ENCODE peak calls at places on chromosome 16, in ten cellular contexts. One of them, this sample, is unnamed.

GRCh38 chr16:57752203-57752580 is 16.6 kb downstream of the KATNB1 start:
- ATAC-seq in left cardiac atrium: no peak
- ATAC-seq in natural killer cell: no peak
- ATAC-seq in sciatic nerve: no peak
- ATAC-seq in heart left ventricle: no peak
- ATAC-seq in lower lobe of right lung: no peak
- ATAC-seq in Right ventricle myocardium superior: no peak
- ATAC-seq in activated CD8-positive, alpha-beta T cell treated with anti-CD3 and anti-CD28 coated beads for 36 hours: no peak
- ATAC-seq in activated naive CD4-positive, alpha-beta T cell treated with anti-CD3 and anti-CD28 coated beads, Interleukin-2, amount 50 U/mL, for 72 hours: no peak
- ATAC-seq in Right ventricle myocardium inferior: no peak
- ATAC-seq in this sample: no peak

GRCh38 chr16:31508706-31509523 is 724 bp upstream of the RUSF1 start:
- ATAC-seq in left cardiac atrium: peak
- ATAC-seq in natural killer cell: no peak
- ATAC-seq in sciatic nerve: peak
- ATAC-seq in heart left ventricle: no peak
- ATAC-seq in lower lobe of right lung: peak
- ATAC-seq in Right ventricle myocardium superior: peak
- ATAC-seq in activated CD8-positive, alpha-beta T cell treated with anti-CD3 and anti-CD28 coated beads for 36 hours: no peak
- ATAC-seq in activated naive CD4-positive, alpha-beta T cell treated with anti-CD3 and anti-CD28 coated beads, Interleukin-2, amount 50 U/mL, for 72 hours: no peak
- ATAC-seq in Right ventricle myocardium inferior: peak
- ATAC-seq in this sample: peak

GRCh38 chr16:67781548-67781921 is 24.8 kb downstream of the RANBP10 start:
- ATAC-seq in left cardiac atrium: no peak
- ATAC-seq in natural killer cell: peak
- ATAC-seq in sciatic nerve: no peak
- ATAC-seq in heart left ventricle: peak
- ATAC-seq in lower lobe of right lung: no peak
- ATAC-seq in Right ventricle myocardium superior: peak
- ATAC-seq in activated CD8-positive, alpha-beta T cell treated with anti-CD3 and anti-CD28 coated beads for 36 hours: peak
- ATAC-seq in activated naive CD4-positive, alpha-beta T cell treated with anti-CD3 and anti-CD28 coated beads, Interleukin-2, amount 50 U/mL, for 72 hours: peak
- ATAC-seq in Right ventricle myocardium inferior: no peak
- ATAC-seq in this sample: no peak

GRCh38 chr16:86379505-86379846 is 130.9 kb upstream of the FOXF1 start:
- ATAC-seq in left cardiac atrium: no peak
- ATAC-seq in natural killer cell: no peak
- ATAC-seq in sciatic nerve: no peak
- ATAC-seq in heart left ventricle: no peak
- ATAC-seq in lower lobe of right lung: no peak
- ATAC-seq in Right ventricle myocardium superior: no peak
- ATAC-seq in activated CD8-positive, alpha-beta T cell treated with anti-CD3 and anti-CD28 coated beads for 36 hours: no peak
- ATAC-seq in activated naive CD4-positive, alpha-beta T cell treated with anti-CD3 and anti-CD28 coated beads, Interleukin-2, amount 50 U/mL, for 72 hours: no peak
- ATAC-seq in Right ventricle myocardium inferior: no peak
- ATAC-seq in this sample: no peak

GRCh38 chr16:66475232-66475631 is 48.1 kb downstream of the BEAN1 start:
- ATAC-seq in left cardiac atrium: no peak
- ATAC-seq in natural killer cell: no peak
- ATAC-seq in sciatic nerve: no peak
- ATAC-seq in heart left ventricle: no peak
- ATAC-seq in lower lobe of right lung: no peak
- ATAC-seq in Right ventricle myocardium superior: no peak
- ATAC-seq in activated CD8-positive, alpha-beta T cell treated with anti-CD3 and anti-CD28 coated beads for 36 hours: no peak
- ATAC-seq in activated naive CD4-positive, alpha-beta T cell treated with anti-CD3 and anti-CD28 coated beads, Interleukin-2, amount 50 U/mL, for 72 hours: no peak
- ATAC-seq in Right ventricle myocardium inferior: no peak
- ATAC-seq in this sample: no peak

GRCh38 chr16:20411055-20411454 is 1.7 kb downstream of the ACSM5 start:
- ATAC-seq in left cardiac atrium: no peak
- ATAC-seq in natural killer cell: no peak
- ATAC-seq in sciatic nerve: no peak
- ATAC-seq in heart left ventricle: no peak
- ATAC-seq in lower lobe of right lung: no peak
- ATAC-seq in Right ventricle myocardium superior: no peak
- ATAC-seq in activated CD8-positive, alpha-beta T cell treated with anti-CD3 and anti-CD28 coated beads for 36 hours: no peak
- ATAC-seq in activated naive CD4-positive, alpha-beta T cell treated with anti-CD3 and anti-CD28 coated beads, Interleukin-2, amount 50 U/mL, for 72 hours: no peak
- ATAC-seq in Right ventricle myocardium inferior: no peak
- ATAC-seq in this sample: no peak

GRCh38 chr16:660132-660458 is 7.8 kb upstream of the RHOT2 start:
- ATAC-seq in left cardiac atrium: no peak
- ATAC-seq in natural killer cell: no peak
- ATAC-seq in sciatic nerve: no peak
- ATAC-seq in heart left ventricle: peak
- ATAC-seq in lower lobe of right lung: no peak
- ATAC-seq in Right ventricle myocardium superior: no peak
- ATAC-seq in activated CD8-positive, alpha-beta T cell treated with anti-CD3 and anti-CD28 coated beads for 36 hours: no peak
- ATAC-seq in activated naive CD4-positive, alpha-beta T cell treated with anti-CD3 and anti-CD28 coated beads, Interleukin-2, amount 50 U/mL, for 72 hours: no peak
- ATAC-seq in Right ventricle myocardium inferior: no peak
- ATAC-seq in this sample: no peak

GRCh38 chr16:66188786-66189725 is 177.4 kb upstream of the CDH5 start:
- ATAC-seq in left cardiac atrium: peak
- ATAC-seq in natural killer cell: no peak
- ATAC-seq in sciatic nerve: peak
- ATAC-seq in heart left ventricle: no peak
- ATAC-seq in lower lobe of right lung: no peak
- ATAC-seq in Right ventricle myocardium superior: no peak
- ATAC-seq in activated CD8-positive, alpha-beta T cell treated with anti-CD3 and anti-CD28 coated beads for 36 hours: no peak
- ATAC-seq in activated naive CD4-positive, alpha-beta T cell treated with anti-CD3 and anti-CD28 coated beads, Interleukin-2, amount 50 U/mL, for 72 hours: no peak
- ATAC-seq in Right ventricle myocardium inferior: no peak
- ATAC-seq in this sample: no peak

GRCh38 chr16:64947651-64948050 is 174.2 kb downstream of the CDH11 start:
- ATAC-seq in left cardiac atrium: no peak
- ATAC-seq in natural killer cell: no peak
- ATAC-seq in sciatic nerve: no peak
- ATAC-seq in heart left ventricle: no peak
- ATAC-seq in lower lobe of right lung: no peak
- ATAC-seq in Right ventricle myocardium superior: no peak
- ATAC-seq in activated CD8-positive, alpha-beta T cell treated with anti-CD3 and anti-CD28 coated beads for 36 hours: no peak
- ATAC-seq in activated naive CD4-positive, alpha-beta T cell treated with anti-CD3 and anti-CD28 coated beads, Interleukin-2, amount 50 U/mL, for 72 hours: no peak
- ATAC-seq in Right ventricle myocardium inferior: no peak
- ATAC-seq in this sample: no peak

GRCh38 chr16:89066746-89067145 is 26.9 kb upstream of the ACSF3 start:
- ATAC-seq in left cardiac atrium: no peak
- ATAC-seq in natural killer cell: no peak
- ATAC-seq in sciatic nerve: no peak
- ATAC-seq in heart left ventricle: no peak
- ATAC-seq in lower lobe of right lung: peak
- ATAC-seq in Right ventricle myocardium superior: no peak
- ATAC-seq in activated CD8-positive, alpha-beta T cell treated with anti-CD3 and anti-CD28 coated beads for 36 hours: no peak
- ATAC-seq in activated naive CD4-positive, alpha-beta T cell treated with anti-CD3 and anti-CD28 coated beads, Interleukin-2, amount 50 U/mL, for 72 hours: no peak
- ATAC-seq in Right ventricle myocardium inferior: no peak
- ATAC-seq in this sample: no peak

GRCh38 chr16:407253-407652 is 5.6 kb downstream of the DECR2 start:
- ATAC-seq in left cardiac atrium: no peak
- ATAC-seq in natural killer cell: no peak
- ATAC-seq in sciatic nerve: no peak
- ATAC-seq in heart left ventricle: no peak
- ATAC-seq in lower lobe of right lung: no peak
- ATAC-seq in Right ventricle myocardium superior: no peak
- ATAC-seq in activated CD8-positive, alpha-beta T cell treated with anti-CD3 and anti-CD28 coated beads for 36 hours: no peak
- ATAC-seq in activated naive CD4-positive, alpha-beta T cell treated with anti-CD3 and anti-CD28 coated beads, Interleukin-2, amount 50 U/mL, for 72 hours: no peak
- ATAC-seq in Right ventricle myocardium inferior: no peak
- ATAC-seq in this sample: no peak

GRCh38 chr16:71623597-71623996 is 2.4 kb upstream of the MARVELD3 start:
- ATAC-seq in left cardiac atrium: no peak
- ATAC-seq in natural killer cell: no peak
- ATAC-seq in sciatic nerve: no peak
- ATAC-seq in heart left ventricle: no peak
- ATAC-seq in lower lobe of right lung: no peak
- ATAC-seq in Right ventricle myocardium superior: no peak
- ATAC-seq in activated CD8-positive, alpha-beta T cell treated with anti-CD3 and anti-CD28 coated beads for 36 hours: no peak
- ATAC-seq in activated naive CD4-positive, alpha-beta T cell treated with anti-CD3 and anti-CD28 coated beads, Interleukin-2, amount 50 U/mL, for 72 hours: no peak
- ATAC-seq in Right ventricle myocardium inferior: no peak
- ATAC-seq in this sample: no peak

GRCh38 chr16:26795184-26795583 is 271.5 kb upstream of the C16orf82 start:
- ATAC-seq in left cardiac atrium: no peak
- ATAC-seq in natural killer cell: no peak
- ATAC-seq in sciatic nerve: no peak
- ATAC-seq in heart left ventricle: no peak
- ATAC-seq in lower lobe of right lung: no peak
- ATAC-seq in Right ventricle myocardium superior: no peak
- ATAC-seq in activated CD8-positive, alpha-beta T cell treated with anti-CD3 and anti-CD28 coated beads for 36 hours: peak
- ATAC-seq in activated naive CD4-positive, alpha-beta T cell treated with anti-CD3 and anti-CD28 coated beads, Interleukin-2, amount 50 U/mL, for 72 hours: peak
- ATAC-seq in Right ventricle myocardium inferior: no peak
- ATAC-seq in this sample: no peak

GRCh38 chr16:18800674-18801196 is 614 bp downstream of the ARL6IP1 start:
- ATAC-seq in left cardiac atrium: peak
- ATAC-seq in natural killer cell: peak
- ATAC-seq in sciatic nerve: peak
- ATAC-seq in heart left ventricle: no peak
- ATAC-seq in lower lobe of right lung: peak
- ATAC-seq in Right ventricle myocardium superior: peak
- ATAC-seq in activated CD8-positive, alpha-beta T cell treated with anti-CD3 and anti-CD28 coated beads for 36 hours: no peak
- ATAC-seq in activated naive CD4-positive, alpha-beta T cell treated with anti-CD3 and anti-CD28 coated beads, Interleukin-2, amount 50 U/mL, for 72 hours: no peak
- ATAC-seq in Right ventricle myocardium inferior: peak
- ATAC-seq in this sample: no peak

GRCh38 chr16:56482667-56483236 is 31.4 kb downstream of the OGFOD1 start:
- ATAC-seq in left cardiac atrium: no peak
- ATAC-seq in natural killer cell: no peak
- ATAC-seq in sciatic nerve: no peak
- ATAC-seq in heart left ventricle: no peak
- ATAC-seq in lower lobe of right lung: no peak
- ATAC-seq in Right ventricle myocardium superior: no peak
- ATAC-seq in activated CD8-positive, alpha-beta T cell treated with anti-CD3 and anti-CD28 coated beads for 36 hours: no peak
- ATAC-seq in activated naive CD4-positive, alpha-beta T cell treated with anti-CD3 and anti-CD28 coated beads, Interleukin-2, amount 50 U/mL, for 72 hours: no peak
- ATAC-seq in Right ventricle myocardium inferior: no peak
- ATAC-seq in this sample: no peak

GRCh38 chr16:85777583-85778310 is 21.6 kb downstream of the EMC8 start:
- ATAC-seq in left cardiac atrium: no peak
- ATAC-seq in natural killer cell: no peak
- ATAC-seq in sciatic nerve: no peak
- ATAC-seq in heart left ventricle: no peak
- ATAC-seq in lower lobe of right lung: no peak
- ATAC-seq in Right ventricle myocardium superior: no peak
- ATAC-seq in activated CD8-positive, alpha-beta T cell treated with anti-CD3 and anti-CD28 coated beads for 36 hours: no peak
- ATAC-seq in activated naive CD4-positive, alpha-beta T cell treated with anti-CD3 and anti-CD28 coated beads, Interleukin-2, amount 50 U/mL, for 72 hours: no peak
- ATAC-seq in Right ventricle myocardium inferior: no peak
- ATAC-seq in this sample: no peak

GRCh38 chr16:56636616-56637413 is 1.7 kb upstream of the MT1A start:
- ATAC-seq in left cardiac atrium: no peak
- ATAC-seq in natural killer cell: no peak
- ATAC-seq in sciatic nerve: no peak
- ATAC-seq in heart left ventricle: no peak
- ATAC-seq in lower lobe of right lung: no peak
- ATAC-seq in Right ventricle myocardium superior: no peak
- ATAC-seq in activated CD8-positive, alpha-beta T cell treated with anti-CD3 and anti-CD28 coated beads for 36 hours: no peak
- ATAC-seq in activated naive CD4-positive, alpha-beta T cell treated with anti-CD3 and anti-CD28 coated beads, Interleukin-2, amount 50 U/mL, for 72 hours: no peak
- ATAC-seq in Right ventricle myocardium inferior: no peak
- ATAC-seq in this sample: no peak

This sample was measured in gastroesophageal sphincter.